ENCODE peak calls at places on chromosomes 7 and 10, in six cellular contexts. One of them, this sample, is unnamed.

GRCh38 chr7:39664057-39664456 is 40.7 kb downstream of the RALA start:
- DNase-seq in left ventricle myocardium inferior: no peak
- DNase-seq in PC-9: no peak
- DNase-seq in colonic mucosa: no peak
- DNase-seq in heart right ventricle: no peak
- DNase-seq in fibroblast of pulmonary artery: no peak
- DNase-seq in this sample: no peak

GRCh38 chr10:132592790-132593788 is 55.5 kb downstream of the INPP5A start:
- DNase-seq in left ventricle myocardium inferior: no peak
- DNase-seq in PC-9: no peak
- DNase-seq in colonic mucosa: peak
- DNase-seq in heart right ventricle: no peak
- DNase-seq in fibroblast of pulmonary artery: no peak
- DNase-seq in this sample: no peak

GRCh38 chr10:32225976-32226375 is 121.0 kb downstream of the EPC1 start:
- DNase-seq in left ventricle myocardium inferior: no peak
- DNase-seq in PC-9: no peak
- DNase-seq in colonic mucosa: no peak
- DNase-seq in heart right ventricle: no peak
- DNase-seq in fibroblast of pulmonary artery: no peak
- DNase-seq in this sample: no peak

GRCh38 chr10:84191106-84191505 is 3.2 kb upstream of the CDHR1 start:
- DNase-seq in left ventricle myocardium inferior: no peak
- DNase-seq in PC-9: no peak
- DNase-seq in colonic mucosa: no peak
- DNase-seq in heart right ventricle: no peak
- DNase-seq in fibroblast of pulmonary artery: no peak
- DNase-seq in this sample: no peak

GRCh38 chr7:26291699-26292538 is at the start of gene SNX10:
- DNase-seq in left ventricle myocardium inferior: peak
- DNase-seq in PC-9: peak
- DNase-seq in colonic mucosa: peak
- DNase-seq in heart right ventricle: peak
- DNase-seq in fibroblast of pulmonary artery: no peak
- DNase-seq in this sample: no peak

GRCh38 chr10:110326351-110327032 is 21.8 kb upstream of the SMNDC1 start:
- DNase-seq in left ventricle myocardium inferior: no peak
- DNase-seq in PC-9: peak
- DNase-seq in colonic mucosa: no peak
- DNase-seq in heart right ventricle: no peak
- DNase-seq in fibroblast of pulmonary artery: peak
- DNase-seq in this sample: no peak

GRCh38 chr7:13890793-13891192 is 98.7 kb downstream of the ETV1 start:
- DNase-seq in left ventricle myocardium inferior: no peak
- DNase-seq in PC-9: no peak
- DNase-seq in colonic mucosa: no peak
- DNase-seq in heart right ventricle: no peak
- DNase-seq in fibroblast of pulmonary artery: no peak
- DNase-seq in this sample: no peak

GRCh38 chr7:37297546-37297945 is 151.1 kb downstream of the ELMO1 start:
- DNase-seq in left ventricle myocardium inferior: no peak
- DNase-seq in PC-9: peak
- DNase-seq in colonic mucosa: no peak
- DNase-seq in heart right ventricle: no peak
- DNase-seq in fibroblast of pulmonary artery: peak
- DNase-seq in this sample: no peak

GRCh38 chr10:32028710-32029109 is 27.5 kb downstream of the KIF5B start:
- DNase-seq in left ventricle myocardium inferior: no peak
- DNase-seq in PC-9: no peak
- DNase-seq in colonic mucosa: no peak
- DNase-seq in heart right ventricle: no peak
- DNase-seq in fibroblast of pulmonary artery: no peak
- DNase-seq in this sample: no peak

GRCh38 chr7:121073463-121074099 is 85.1 kb downstream of the CPED1 start:
- DNase-seq in left ventricle myocardium inferior: no peak
- DNase-seq in PC-9: no peak
- DNase-seq in colonic mucosa: no peak
- DNase-seq in heart right ventricle: no peak
- DNase-seq in fibroblast of pulmonary artery: peak
- DNase-seq in this sample: no peak

GRCh38 chr10:106609867-106610266 is 554.6 kb downstream of the SORCS1 start:
- DNase-seq in left ventricle myocardium inferior: no peak
- DNase-seq in PC-9: no peak
- DNase-seq in colonic mucosa: no peak
- DNase-seq in heart right ventricle: no peak
- DNase-seq in fibroblast of pulmonary artery: peak
- DNase-seq in this sample: no peak

GRCh38 chr10:122197823-122198222 is 73.3 kb upstream of the BTBD16 start:
- DNase-seq in left ventricle myocardium inferior: no peak
- DNase-seq in PC-9: no peak
- DNase-seq in colonic mucosa: no peak
- DNase-seq in heart right ventricle: no peak
- DNase-seq in fibroblast of pulmonary artery: no peak
- DNase-seq in this sample: no peak

GRCh38 chr10:588246-589165 is 101.0 kb downstream of the DIP2C start:
- DNase-seq in left ventricle myocardium inferior: peak
- DNase-seq in PC-9: no peak
- DNase-seq in colonic mucosa: no peak
- DNase-seq in heart right ventricle: peak
- DNase-seq in fibroblast of pulmonary artery: peak
- DNase-seq in this sample: peak

GRCh38 chr7:2662273-2663120 is 25.5 kb upstream of the AMZ1 start:
- DNase-seq in left ventricle myocardium inferior: no peak
- DNase-seq in PC-9: no peak
- DNase-seq in colonic mucosa: no peak
- DNase-seq in heart right ventricle: no peak
- DNase-seq in fibroblast of pulmonary artery: no peak
- DNase-seq in this sample: no peak

GRCh38 chr10:118210276-118210675 is 131.8 kb downstream of the FAM204A start:
- DNase-seq in left ventricle myocardium inferior: no peak
- DNase-seq in PC-9: no peak
- DNase-seq in colonic mucosa: no peak
- DNase-seq in heart right ventricle: no peak
- DNase-seq in fibroblast of pulmonary artery: no peak
- DNase-seq in this sample: no peak

GRCh38 chr10:7872041-7872442 is 53.7 kb downstream of the TAF3 start:
- DNase-seq in left ventricle myocardium inferior: no peak
- DNase-seq in PC-9: no peak
- DNase-seq in colonic mucosa: no peak
- DNase-seq in heart right ventricle: no peak
- DNase-seq in fibroblast of pulmonary artery: peak
- DNase-seq in this sample: no peak

GRCh38 chr10:50405733-50406132 is 154.4 kb upstream of the ASAH2 start:
- DNase-seq in left ventricle myocardium inferior: no peak
- DNase-seq in PC-9: peak
- DNase-seq in colonic mucosa: no peak
- DNase-seq in heart right ventricle: no peak
- DNase-seq in fibroblast of pulmonary artery: no peak
- DNase-seq in this sample: no peak

GRCh38 chr7:6226194-6226799 is 46.1 kb downstream of the CYTH3 start:
- DNase-seq in left ventricle myocardium inferior: no peak
- DNase-seq in PC-9: peak
- DNase-seq in colonic mucosa: no peak
- DNase-seq in heart right ventricle: no peak
- DNase-seq in fibroblast of pulmonary artery: peak
- DNase-seq in this sample: no peak

GRCh38 chr10:29324220-29324831 is 35.5 kb downstream of the LYZL1 start:
- DNase-seq in left ventricle myocardium inferior: no peak
- DNase-seq in PC-9: no peak
- DNase-seq in colonic mucosa: no peak
- DNase-seq in heart right ventricle: no peak
- DNase-seq in fibroblast of pulmonary artery: no peak
- DNase-seq in this sample: no peak

GRCh38 chr10:102230264-102230860 is 4.3 kb downstream of the ELOVL3 start:
- DNase-seq in left ventricle myocardium inferior: peak
- DNase-seq in PC-9: peak
- DNase-seq in colonic mucosa: peak
- DNase-seq in heart right ventricle: peak
- DNase-seq in fibroblast of pulmonary artery: peak
- DNase-seq in this sample: peak

GRCh38 chr10:15146366-15146765 is 22.1 kb downstream of the NMT2 start:
- DNase-seq in left ventricle myocardium inferior: no peak
- DNase-seq in PC-9: no peak
- DNase-seq in colonic mucosa: no peak
- DNase-seq in heart right ventricle: no peak
- DNase-seq in fibroblast of pulmonary artery: no peak
- DNase-seq in this sample: no peak

GRCh38 chr7:81031243-81031642 is 112.4 kb upstream of the SEMA3C start:
- DNase-seq in left ventricle myocardium inferior: no peak
- DNase-seq in PC-9: no peak
- DNase-seq in colonic mucosa: no peak
- DNase-seq in heart right ventricle: no peak
- DNase-seq in fibroblast of pulmonary artery: no peak
- DNase-seq in this sample: no peak

GRCh38 chr7:27842094-27842493 is 102.1 kb downstream of the TAX1BP1 start:
- DNase-seq in left ventricle myocardium inferior: no peak
- DNase-seq in PC-9: no peak
- DNase-seq in colonic mucosa: no peak
- DNase-seq in heart right ventricle: no peak
- DNase-seq in fibroblast of pulmonary artery: no peak
- DNase-seq in this sample: no peak

GRCh38 chr10:43863859-43864591 is 215.3 kb upstream of the ZNF32 start:
- DNase-seq in left ventricle myocardium inferior: peak
- DNase-seq in PC-9: peak
- DNase-seq in colonic mucosa: peak
- DNase-seq in heart right ventricle: peak
- DNase-seq in fibroblast of pulmonary artery: peak
- DNase-seq in this sample: no peak

GRCh38 chr10:52488606-52489485 is 174.8 kb downstream of the DKK1 start:
- DNase-seq in left ventricle myocardium inferior: no peak
- DNase-seq in PC-9: no peak
- DNase-seq in colonic mucosa: no peak
- DNase-seq in heart right ventricle: no peak
- DNase-seq in fibroblast of pulmonary artery: peak
- DNase-seq in this sample: no peak

GRCh38 chr7:7519528-7519927 is 16.1 kb downstream of the COL28A1 start:
- DNase-seq in left ventricle myocardium inferior: no peak
- DNase-seq in PC-9: no peak
- DNase-seq in colonic mucosa: no peak
- DNase-seq in heart right ventricle: no peak
- DNase-seq in fibroblast of pulmonary artery: no peak
- DNase-seq in this sample: no peak

GRCh38 chr10:44874176-44874575 is 37.0 kb upstream of the TMEM72 start:
- DNase-seq in left ventricle myocardium inferior: peak
- DNase-seq in PC-9: no peak
- DNase-seq in colonic mucosa: no peak
- DNase-seq in heart right ventricle: peak
- DNase-seq in fibroblast of pulmonary artery: no peak
- DNase-seq in this sample: peak

GRCh38 chr10:72276421-72277339 is 3.0 kb downstream of the DDIT4 start:
- DNase-seq in left ventricle myocardium inferior: no peak
- DNase-seq in PC-9: peak
- DNase-seq in colonic mucosa: peak
- DNase-seq in heart right ventricle: no peak
- DNase-seq in fibroblast of pulmonary artery: peak
- DNase-seq in this sample: no peak

GRCh38 chr7:24979470-24979862 is 512 bp downstream of the OSBPL3 start:
- DNase-seq in left ventricle myocardium inferior: peak
- DNase-seq in PC-9: no peak
- DNase-seq in colonic mucosa: peak
- DNase-seq in heart right ventricle: peak
- DNase-seq in fibroblast of pulmonary artery: peak
- DNase-seq in this sample: peak
- H3K4me3 ChIP-seq in left ventricle myocardium inferior: peak
- H3K4me3 ChIP-seq in PC-9: peak
- H3K4me3 ChIP-seq in colonic mucosa: peak
- H3K4me3 ChIP-seq in heart right ventricle: peak
- H3K4me3 ChIP-seq in fibroblast of pulmonary artery: peak
- H3K4me3 ChIP-seq in this sample: peak

GRCh38 chr7:131424219-131424822 is 96.6 kb downstream of the MKLN1 start:
- DNase-seq in left ventricle myocardium inferior: no peak
- DNase-seq in PC-9: peak
- DNase-seq in colonic mucosa: no peak
- DNase-seq in heart right ventricle: no peak
- DNase-seq in fibroblast of pulmonary artery: peak
- DNase-seq in this sample: no peak
- TF ChIP-seq CTCF in left ventricle myocardium inferior: peak
- TF ChIP-seq CTCF in PC-9: peak
- TF ChIP-seq CTCF in colonic mucosa: peak
- TF ChIP-seq CTCF in heart right ventricle: peak
- TF ChIP-seq CTCF in fibroblast of pulmonary artery: peak
- TF ChIP-seq CTCF in this sample: peak

DNA sequence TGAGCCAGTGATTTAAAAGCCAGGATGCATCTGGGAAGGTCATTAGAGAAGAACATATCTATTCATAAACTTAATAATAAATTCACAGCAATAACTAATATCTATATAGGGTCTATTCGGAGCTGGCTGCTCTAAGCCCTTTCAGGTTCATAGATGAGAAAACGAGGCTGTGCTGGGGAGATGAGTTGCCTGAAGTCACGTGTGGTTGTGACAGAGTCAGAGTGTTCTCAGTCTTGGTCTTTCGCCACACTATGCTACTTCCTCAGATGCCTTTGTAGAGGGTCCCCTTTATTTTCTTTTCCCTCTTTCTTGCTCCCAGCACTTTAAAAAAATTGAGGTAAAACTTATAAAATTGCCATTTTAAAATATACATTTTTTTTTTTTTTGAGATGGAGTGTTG is 43.7 kb upstream of the FAM180A start:
- DNase-seq in left ventricle myocardium inferior: no peak
- DNase-seq in PC-9: no peak
- DNase-seq in colonic mucosa: no peak
- DNase-seq in heart right ventricle: no peak
- DNase-seq in fibroblast of pulmonary artery: no peak
- DNase-seq in this sample: no peak
- H3K4me3 ChIP-seq in left ventricle myocardium inferior: no peak
- H3K4me3 ChIP-seq in PC-9: no peak
- H3K4me3 ChIP-seq in colonic mucosa: no peak
- H3K4me3 ChIP-seq in heart right ventricle: no peak
- H3K4me3 ChIP-seq in fibroblast of pulmonary artery: no peak
- H3K4me3 ChIP-seq in this sample: no peak

DNA sequence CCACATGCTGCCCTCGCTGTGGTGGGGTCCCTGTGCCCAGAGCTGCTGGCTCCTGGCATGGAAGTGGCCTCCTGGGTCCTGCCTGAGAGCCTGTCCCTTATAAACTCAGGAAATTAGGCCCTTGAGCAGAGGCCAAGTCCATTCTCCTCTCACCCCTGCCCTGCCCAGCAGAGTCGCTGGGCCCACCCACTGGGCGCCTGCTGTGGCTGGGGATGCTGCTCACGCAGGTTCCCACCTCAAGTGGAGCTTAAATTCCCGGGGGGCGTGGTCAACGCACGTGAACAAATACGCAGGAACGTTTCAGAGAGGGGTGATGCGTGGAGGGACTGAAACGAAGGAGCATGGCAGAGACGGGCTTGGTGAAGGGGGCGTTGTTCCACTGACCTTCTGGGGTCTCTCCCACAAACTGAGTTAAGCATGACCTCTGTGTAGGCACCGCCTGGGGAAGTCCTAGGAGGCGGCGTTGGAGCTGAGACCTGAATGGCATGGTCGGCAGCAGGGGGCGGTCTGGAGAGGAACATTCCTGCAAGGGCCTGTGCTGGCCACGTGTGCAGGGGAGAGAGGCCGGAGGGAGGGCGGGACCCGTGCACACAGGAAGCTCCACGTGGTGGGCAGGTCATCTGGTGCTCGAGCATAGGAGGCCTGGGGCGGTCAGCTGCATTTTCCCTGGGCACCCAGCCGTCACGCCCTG is 27.9 kb downstream of the FAM20C start:
- DNase-seq in left ventricle myocardium inferior: no peak
- DNase-seq in PC-9: no peak
- DNase-seq in colonic mucosa: no peak
- DNase-seq in heart right ventricle: no peak
- DNase-seq in fibroblast of pulmonary artery: no peak
- DNase-seq in this sample: no peak
- TF ChIP-seq CTCF in left ventricle myocardium inferior: no peak
- TF ChIP-seq CTCF in PC-9: no peak
- TF ChIP-seq CTCF in colonic mucosa: no peak
- TF ChIP-seq CTCF in heart right ventricle: no peak
- TF ChIP-seq CTCF in fibroblast of pulmonary artery: no peak
- TF ChIP-seq CTCF in this sample: no peak